ENCODE peak calls at places on chromosomes 11 and 22, in five cellular contexts. One of them, this sample, is unnamed.
A peak's percentile ranks its signal among the peaks of the same experiment; 100 is the strongest.

GRCh38 chr22:21726650-21727049 is 8.9 kb downstream of the YPEL1 start:
- DNase-seq in uterus: no peak
- DNase-seq in WTC11: peak; percentile 72
- DNase-seq in fibroblast of mammary gland: no peak
- DNase-seq in IMR-90: no peak
- DNase-seq in this sample: no peak

GRCh38 chr11:35746356-35747153 is 84.0 kb downstream of the TRIM44 start:
- DNase-seq in uterus: no peak
- DNase-seq in fibroblast of mammary gland: peak; percentile 26
- DNase-seq in WTC11: no peak
- DNase-seq in IMR-90: peak; percentile 41
- DNase-seq in this sample: no peak

GRCh38 chr22:20653012-20653794 is 120.7 kb upstream of the SERPIND1 start:
- DNase-seq in uterus: no peak
- DNase-seq in IMR-90: no peak
- DNase-seq in WTC11: no peak
- DNase-seq in fibroblast of mammary gland: no peak
- DNase-seq in this sample: no peak

GRCh38 chr11:78310500-78310909 is 107.1 kb downstream of the GAB2 start:
- DNase-seq in uterus: peak; percentile 35
- DNase-seq in fibroblast of mammary gland: peak; percentile 37
- DNase-seq in IMR-90: peak; percentile 35
- DNase-seq in WTC11: no peak
- DNase-seq in this sample: no peak

GRCh38 chr11:72831521-72832300 is 17.5 kb downstream of the ATG16L2 start:
- DNase-seq in IMR-90: peak; percentile 71
- DNase-seq in WTC11: peak; percentile 90
- DNase-seq in uterus: peak; percentile 85
- DNase-seq in fibroblast of mammary gland: peak; percentile 78
- DNase-seq in this sample: peak; percentile 60

GRCh38 chr22:44870021-44870420 is 117.6 kb downstream of the ARHGAP8 start:
- DNase-seq in uterus: no peak
- DNase-seq in IMR-90: peak; percentile 49
- DNase-seq in fibroblast of mammary gland: peak; percentile 27
- DNase-seq in WTC11: no peak
- DNase-seq in this sample: no peak

GRCh38 chr11:73565804-73566203 is 32.1 kb downstream of the FAM168A start:
- DNase-seq in WTC11: no peak
- DNase-seq in uterus: no peak
- DNase-seq in fibroblast of mammary gland: no peak
- DNase-seq in IMR-90: no peak
- DNase-seq in this sample: no peak

GRCh38 chr11:76553554-76554476 is 109.0 kb downstream of the EMSY start:
- DNase-seq in WTC11: no peak
- DNase-seq in IMR-90: no peak
- DNase-seq in fibroblast of mammary gland: no peak
- DNase-seq in uterus: no peak
- DNase-seq in this sample: no peak

GRCh38 chr11:128465946-128466688 is 121.2 kb downstream of the ETS1 start:
- DNase-seq in fibroblast of mammary gland: no peak
- DNase-seq in WTC11: no peak
- DNase-seq in uterus: no peak
- DNase-seq in IMR-90: no peak
- DNase-seq in this sample: no peak

GRCh38 chr22:38167988-38168407 is 13.6 kb downstream of the PLA2G6 start:
- DNase-seq in WTC11: no peak
- DNase-seq in uterus: no peak
- DNase-seq in IMR-90: no peak
- DNase-seq in fibroblast of mammary gland: no peak
- DNase-seq in this sample: no peak

GRCh38 chr22:45754822-45755221 is 83.2 kb downstream of the ATXN10 start:
- DNase-seq in IMR-90: no peak
- DNase-seq in uterus: no peak
- DNase-seq in WTC11: no peak
- DNase-seq in fibroblast of mammary gland: no peak
- DNase-seq in this sample: no peak

GRCh38 chr11:61048368-61049065 is 53.8 kb upstream of the CD5 start:
- DNase-seq in uterus: no peak
- DNase-seq in IMR-90: no peak
- DNase-seq in WTC11: no peak
- DNase-seq in fibroblast of mammary gland: no peak
- DNase-seq in this sample: no peak

GRCh38 chr22:50621491-50621880 is 6.5 kb downstream of the ARSA start:
- DNase-seq in WTC11: no peak
- DNase-seq in fibroblast of mammary gland: no peak
- DNase-seq in IMR-90: no peak
- DNase-seq in uterus: no peak
- DNase-seq in this sample: no peak

GRCh38 chr11:102447193-102447592 is 5.4 kb downstream of the TMEM123 start:
- DNase-seq in uterus: no peak
- DNase-seq in WTC11: no peak
- DNase-seq in fibroblast of mammary gland: no peak
- DNase-seq in IMR-90: no peak
- DNase-seq in this sample: no peak

GRCh38 chr11:87840786-87841185 is 334.5 kb downstream of the RAB38 start:
- DNase-seq in uterus: no peak
- DNase-seq in IMR-90: no peak
- DNase-seq in fibroblast of mammary gland: no peak
- DNase-seq in WTC11: no peak
- DNase-seq in this sample: no peak

GRCh38 chr11:67117667-67118058 is 1.4 kb upstream of the KDM2A start:
- DNase-seq in uterus: peak; percentile 36
- DNase-seq in fibroblast of mammary gland: no peak
- DNase-seq in WTC11: peak; percentile 48
- DNase-seq in IMR-90: no peak
- DNase-seq in this sample: no peak

GRCh38 chr11:128624269-128625170 is 37.2 kb upstream of the ETS1 start:
- DNase-seq in uterus: no peak
- DNase-seq in fibroblast of mammary gland: no peak
- DNase-seq in IMR-90: no peak
- DNase-seq in WTC11: no peak
- DNase-seq in this sample: no peak

GRCh38 chr22:21014202-21015050 is 539 bp upstream of the P2RX6 start:
- DNase-seq in IMR-90: peak; percentile 88
- DNase-seq in WTC11: peak; percentile 97
- DNase-seq in uterus: peak; percentile 88
- DNase-seq in fibroblast of mammary gland: peak; percentile 82
- DNase-seq in this sample: peak; percentile 91

GRCh38 chr11:68386331-68386978 is 74.1 kb downstream of the LRP5 start:
- DNase-seq in uterus: no peak
- DNase-seq in fibroblast of mammary gland: no peak
- DNase-seq in WTC11: no peak
- DNase-seq in IMR-90: no peak
- DNase-seq in this sample: no peak

GRCh38 chr22:43270314-43270908 is 72.8 kb downstream of the SCUBE1 start:
- DNase-seq in IMR-90: no peak
- DNase-seq in uterus: no peak
- DNase-seq in fibroblast of mammary gland: no peak
- DNase-seq in WTC11: peak; percentile 76
- DNase-seq in this sample: no peak

GRCh38 chr11:47130541-47130940 is 46.1 kb downstream of the ARFGAP2 start:
- DNase-seq in IMR-90: no peak
- DNase-seq in fibroblast of mammary gland: no peak
- DNase-seq in uterus: no peak
- DNase-seq in WTC11: no peak
- DNase-seq in this sample: no peak

GRCh38 chr11:106101797-106102196 is 24.3 kb downstream of the AASDHPPT start:
- DNase-seq in fibroblast of mammary gland: peak; percentile 83
- DNase-seq in uterus: no peak
- DNase-seq in IMR-90: peak; percentile 86
- DNase-seq in WTC11: no peak
- DNase-seq in this sample: peak; percentile 56

GRCh38 chr22:27734066-27734465 is 67.5 kb downstream of the MN1 start:
- DNase-seq in IMR-90: no peak
- DNase-seq in fibroblast of mammary gland: no peak
- DNase-seq in uterus: no peak
- DNase-seq in WTC11: no peak
- DNase-seq in this sample: no peak

GRCh38 chr11:47399860-47400812 is 8.3 kb upstream of the SLC39A13 start:
- DNase-seq in uterus: no peak
- DNase-seq in fibroblast of mammary gland: no peak
- DNase-seq in IMR-90: no peak
- DNase-seq in WTC11: peak; percentile 46
- DNase-seq in this sample: no peak

GRCh38 chr11:102476812-102477211 is 24.2 kb upstream of the TMEM123 start:
- DNase-seq in IMR-90: peak; percentile 22
- DNase-seq in uterus: no peak
- DNase-seq in WTC11: no peak
- DNase-seq in fibroblast of mammary gland: no peak
- DNase-seq in this sample: no peak

GRCh38 chr22:31102441-31103081 is 4.8 kb downstream of the SELENOM start:
- DNase-seq in IMR-90: peak; percentile 98
- DNase-seq in fibroblast of mammary gland: peak; percentile 96
- DNase-seq in WTC11: no peak
- DNase-seq in uterus: peak; percentile 97
- DNase-seq in this sample: peak; percentile 97

GRCh38 chr11:10441652-10442503 is 13.2 kb upstream of the AMPD3 start:
- DNase-seq in uterus: no peak
- DNase-seq in IMR-90: no peak
- DNase-seq in WTC11: no peak
- DNase-seq in fibroblast of mammary gland: no peak
- DNase-seq in this sample: no peak

GRCh38 chr11:32960553-32961164 is 55.0 kb upstream of the DEPDC7 start:
- DNase-seq in fibroblast of mammary gland: peak; percentile 68
- DNase-seq in uterus: no peak
- DNase-seq in WTC11: no peak
- DNase-seq in IMR-90: peak; percentile 71
- DNase-seq in this sample: peak; percentile 60

GRCh38 chr11:128291835-128292234 is 295.5 kb downstream of the ETS1 start:
- DNase-seq in IMR-90: no peak
- DNase-seq in WTC11: no peak
- DNase-seq in uterus: no peak
- DNase-seq in fibroblast of mammary gland: no peak
- DNase-seq in this sample: no peak

GRCh38 chr22:30969532-30970355 is 679 bp downstream of the TUG1 start:
- DNase-seq in fibroblast of mammary gland: peak; percentile 44
- DNase-seq in WTC11: no peak
- DNase-seq in IMR-90: peak; percentile 44
- DNase-seq in uterus: peak; percentile 28
- DNase-seq in this sample: peak; percentile 1

GRCh38 chr11:130473795-130474377 is 25.4 kb downstream of the ADAMTS15 start:
- DNase-seq in uterus: no peak
- DNase-seq in WTC11: no peak
- DNase-seq in IMR-90: no peak
- DNase-seq in fibroblast of mammary gland: no peak
- DNase-seq in this sample: no peak

GRCh38 chr11:72141066-72141465 is 5.5 kb downstream of the FOLR3 start:
- DNase-seq in WTC11: no peak
- DNase-seq in IMR-90: peak; percentile 90
- DNase-seq in fibroblast of mammary gland: peak; percentile 94
- DNase-seq in uterus: no peak
- DNase-seq in this sample: peak; percentile 96

GRCh38 chr11:109772846-109773400 is 320.3 kb upstream of the ZC3H12C start:
- DNase-seq in fibroblast of mammary gland: no peak
- DNase-seq in uterus: no peak
- DNase-seq in IMR-90: no peak
- DNase-seq in WTC11: no peak
- DNase-seq in this sample: no peak

GRCh38 chr11:69312418-69313399 is 18.8 kb downstream of the MYEOV start:
- DNase-seq in IMR-90: no peak
- DNase-seq in uterus: no peak
- DNase-seq in WTC11: no peak
- DNase-seq in fibroblast of mammary gland: no peak
- DNase-seq in this sample: no peak

GRCh38 chr22:39478461-39478860 is 21.6 kb downstream of the MGAT3 start:
- DNase-seq in WTC11: peak; percentile 70
- DNase-seq in uterus: no peak
- DNase-seq in fibroblast of mammary gland: no peak
- DNase-seq in IMR-90: peak; percentile 6
- DNase-seq in this sample: no peak

DNA sequence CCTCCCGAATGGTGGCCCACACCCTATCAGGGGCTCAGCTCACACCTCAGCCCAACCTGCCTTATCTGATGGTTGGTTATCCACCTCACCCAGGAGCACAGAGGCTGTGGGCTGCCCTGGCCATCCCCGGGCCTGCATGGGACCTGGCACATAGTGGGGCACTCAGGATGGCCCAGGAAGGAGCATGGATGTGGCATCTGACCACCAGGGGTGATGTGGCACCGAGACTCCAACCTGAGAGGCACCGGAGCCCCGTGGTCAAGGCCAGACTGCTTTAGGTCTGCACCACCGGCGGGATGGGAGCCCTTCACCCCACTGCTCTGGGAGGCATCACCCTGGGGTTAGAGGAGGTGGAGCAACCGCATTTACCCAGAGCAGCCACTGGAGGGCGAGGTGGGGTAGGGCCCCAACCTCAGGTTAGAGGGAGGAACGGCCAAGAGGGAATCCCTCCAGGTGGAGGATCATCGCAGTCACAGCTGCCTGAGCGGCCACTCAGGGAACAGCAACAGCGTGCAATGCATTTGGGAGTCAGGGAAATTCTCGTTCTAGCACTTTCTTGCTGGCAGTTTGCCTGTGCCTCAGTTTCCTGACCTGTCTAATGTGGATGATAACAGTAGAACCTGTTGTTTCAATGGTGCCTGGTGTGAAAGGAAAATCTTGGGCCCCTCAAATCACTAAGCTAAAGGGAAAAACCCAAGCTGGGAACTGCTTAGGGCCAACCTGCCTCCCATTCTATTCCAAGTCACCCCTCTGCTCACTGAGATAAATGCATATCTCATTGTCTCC is 52.9 kb upstream of the CARS1 start:
- DNase-seq in fibroblast of mammary gland: peak; percentile 46
- DNase-seq in WTC11: peak; percentile 85
- DNase-seq in uterus: peak; percentile 16
- DNase-seq in IMR-90: no peak
- DNase-seq in this sample: no peak
- TF ChIP-seq CTCF in fibroblast of mammary gland: peak; percentile 66
- TF ChIP-seq CTCF in WTC11: peak; percentile 65
- TF ChIP-seq CTCF in uterus: peak; percentile 27
- TF ChIP-seq CTCF in IMR-90: peak; percentile 63
- TF ChIP-seq CTCF in this sample: peak; percentile 85

DNA sequence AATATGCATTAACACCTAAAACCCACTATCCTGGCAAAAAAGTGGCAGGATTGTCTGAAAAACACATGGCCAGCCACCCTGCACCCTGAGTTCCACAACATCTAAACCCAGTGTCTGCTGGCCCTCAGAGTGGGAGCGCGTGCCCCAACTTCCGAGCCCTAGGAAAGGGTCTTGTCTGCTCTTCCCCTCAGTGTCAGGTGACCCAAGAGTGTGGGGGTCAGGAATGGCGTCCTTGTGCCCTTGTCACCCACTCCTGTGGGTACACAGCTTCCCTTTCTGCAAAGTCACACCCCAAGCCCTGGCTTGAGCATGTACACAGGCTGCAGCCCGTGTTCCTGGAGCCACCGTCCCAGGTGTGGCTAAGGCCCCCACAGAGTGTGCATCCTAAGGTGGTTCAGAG is 67.6 kb downstream of the CDKN1C start:
- DNase-seq in IMR-90: no peak
- DNase-seq in uterus: no peak
- DNase-seq in fibroblast of mammary gland: no peak
- DNase-seq in WTC11: no peak
- DNase-seq in this sample: no peak
- TF ChIP-seq CTCF in IMR-90: no peak
- TF ChIP-seq CTCF in uterus: no peak
- TF ChIP-seq CTCF in fibroblast of mammary gland: no peak
- TF ChIP-seq CTCF in WTC11: no peak
- TF ChIP-seq CTCF in this sample: no peak

GRCh38 chr11:66002648-66003225 is 434 bp downstream of the BANF1 start:
- DNase-seq in WTC11: no peak
- DNase-seq in uterus: peak; percentile 57
- DNase-seq in fibroblast of mammary gland: peak; percentile 51
- DNase-seq in IMR-90: peak; percentile 48
- DNase-seq in this sample: peak; percentile 21
- TF ChIP-seq CTCF in WTC11: no peak
- TF ChIP-seq CTCF in uterus: no peak
- TF ChIP-seq CTCF in fibroblast of mammary gland: peak; percentile 5
- TF ChIP-seq CTCF in IMR-90: peak; percentile 23
- TF ChIP-seq CTCF in this sample: peak; percentile 25

GRCh38 chr11:121444508-121444907 is 7.6 kb upstream of the SORL1 start:
- DNase-seq in IMR-90: no peak
- DNase-seq in uterus: no peak
- DNase-seq in fibroblast of mammary gland: no peak
- DNase-seq in WTC11: no peak
- DNase-seq in this sample: no peak
- TF ChIP-seq CTCF in IMR-90: no peak
- TF ChIP-seq CTCF in uterus: no peak
- TF ChIP-seq CTCF in fibroblast of mammary gland: no peak
- TF ChIP-seq CTCF in WTC11: no peak
- TF ChIP-seq CTCF in this sample: no peak

This sample was measured in HFFc6.